ENCODE peak calls at places on chromosomes 11 and 22, in four cellular contexts. Z is ELR, E is type B pancreatic cell, V is fibroblast of lung. R is an unnamed sample.
A peak's percentile ranks its signal among the peaks of the same experiment; 100 is the strongest.

GRCh38 chr11:13786688-13787087 is 118.2 kb downstream of the FAR1 start:
- DNase-seq in Z (no peak), E (no peak), V (no peak), R (no peak)

GRCh38 chr22:45521178-45521577 is 18.5 kb downstream of the FBLN1 start:
- DNase-seq in Z (no peak), E (no peak), V (no peak), R (no peak)

GRCh38 chr11:8340299-8340698 is 76.6 kb upstream of the LMO1 start:
- DNase-seq in Z (no peak), E (no peak), V (no peak), R (no peak)

GRCh38 chr11:112172362-112172994 is 2.8 kb upstream of the BCO2 start:
- DNase-seq in Z (peak; percentile 70), E (no peak), V (peak; percentile 65), R (no peak)

GRCh38 chr11:114915871-114916270 is 237.5 kb downstream of the NXPE2 start:
- DNase-seq in Z (no peak), E (no peak), V (no peak), R (no peak)

GRCh38 chr22:48569476-48570233 is 1258.0 kb downstream of the BRD1 start:
- DNase-seq in Z (no peak), E (no peak), V (no peak), R (no peak)

GRCh38 chr11:129249351-129249750 is 57.2 kb upstream of the ARHGAP32 start:
- DNase-seq in Z (peak; percentile 91), E (no peak), V (peak; percentile 96), R (no peak)

GRCh38 chr22:44755956-44756361 is 3.6 kb downstream of the ARHGAP8 start:
- DNase-seq in Z (no peak), E (no peak), V (no peak), R (no peak)

GRCh38 chr22:48485144-48486135 is 1342.2 kb downstream of the BRD1 start:
- DNase-seq in Z (no peak), E (peak; percentile 67), V (no peak), R (no peak)

GRCh38 chr11:39541945-39542351 is 1917.5 kb downstream of the LRRC4C start:
- DNase-seq in Z (peak; percentile 24), E (no peak), V (peak; percentile 0), R (no peak)

GRCh38 chr11:2703487-2704141 is 3.8 kb upstream of the KCNQ1OT1 start:
- DNase-seq in Z (no peak), E (no peak), V (no peak), R (no peak)

GRCh38 chr11:67544591-67545242 is 21.5 kb upstream of the CABP2 start:
- DNase-seq in Z (no peak), E (no peak), V (no peak), R (no peak)

GRCh38 chr11:29319231-29319630 is 697.6 kb downstream of the KCNA4 start:
- DNase-seq in Z (no peak), E (no peak), V (peak; percentile 86), R (no peak)

GRCh38 chr11:76767659-76768058 is 15.5 kb upstream of the TSKU start:
- DNase-seq in Z (no peak), E (no peak), V (no peak), R (no peak)

GRCh38 chr11:78656327-78656726 is 81.7 kb upstream of the NARS2 start:
- DNase-seq in Z (no peak), E (no peak), V (no peak), R (peak; percentile 53)

GRCh38 chr11:70301191-70301590 is 30.7 kb downstream of the PPFIA1 start:
- DNase-seq in Z (no peak), E (no peak), V (no peak), R (no peak)

GRCh38 chr11:44847316-44847715 is 103.4 kb downstream of the TP53I11 start:
- DNase-seq in Z (no peak), E (no peak), V (no peak), R (no peak)

GRCh38 chr22:39169797-39170466 is 17.5 kb upstream of the CBX7 start:
- DNase-seq in Z (no peak), E (no peak), V (no peak), R (no peak)

GRCh38 chr11:19938866-19939265 is 221.4 kb downstream of the DBX1 start:
- DNase-seq in Z (no peak), E (no peak), V (no peak), R (no peak)